ENCODE peak calls at places on chromosomes 4 and X, in ten cellular contexts. C, E, F, V, D, Z, A, T, G and H are unnamed samples.

GRCh38 chrX:13764765-13765164 is 30.2 kb downstream of the OFD1 start:
- DNase-seq in C (peak; percentile 12), E (no peak), F (peak; percentile 49), V (no peak), D (no peak), Z (no peak), A (no peak), T (no peak), G (peak; percentile 60), H (no peak)

GRCh38 chrX:7149421-7149820 is 1.5 kb upstream of the PUDP start:
- DNase-seq in C (no peak), E (no peak), F (no peak), V (peak; percentile 7), D (no peak), Z (no peak), A (no peak), T (no peak), G (no peak), H (no peak)

GRCh38 chr4:169179609-169180526 is 90.9 kb downstream of the SH3RF1 start:
- DNase-seq in C (no peak), E (peak; percentile 59), F (no peak), V (no peak), D (no peak), Z (no peak), A (no peak), T (no peak), G (no peak), H (no peak)

GRCh38 chrX:103461156-103461555 is 58.1 kb downstream of the RAB40A start:
- DNase-seq in C (no peak), E (no peak), F (no peak), V (no peak), D (no peak), Z (no peak), A (no peak), T (no peak), G (no peak), H (no peak)

GRCh38 chrX:134026732-134027311 is 41.4 kb upstream of the GPC3 start:
- DNase-seq in C (peak; percentile 64), E (peak; percentile 28), F (no peak), V (peak; percentile 6), D (peak; percentile 22), Z (peak; percentile 5), A (peak; percentile 67), T (peak; percentile 79), G (peak; percentile 34), H (peak; percentile 75)

GRCh38 chr4:153616005-153616555 is 68.0 kb upstream of the TLR2 start:
- DNase-seq in C (no peak), E (peak; percentile 4), F (no peak), V (no peak), D (no peak), Z (no peak), A (no peak), T (no peak), G (no peak), H (no peak)

GRCh38 chrX:24282381-24283121 is 31.3 kb downstream of the SUPT20HL2 start:
- DNase-seq in C (peak; percentile 61), E (peak; percentile 76), F (no peak), V (no peak), D (peak; percentile 24), Z (no peak), A (no peak), T (no peak), G (no peak), H (no peak)

GRCh38 chr4:23614284-23614892 is 275.5 kb downstream of the PPARGC1A start:
- DNase-seq in C (peak; percentile 49), E (peak; percentile 21), F (no peak), V (peak; percentile 12), D (peak; percentile 5), Z (no peak), A (no peak), T (no peak), G (no peak), H (peak; percentile 19)

GRCh38 chrX:41184312-41184711 is 99.1 kb downstream of the USP9X start:
- DNase-seq in C (no peak), E (no peak), F (no peak), V (no peak), D (no peak), Z (no peak), A (no peak), T (no peak), G (no peak), H (no peak)

GRCh38 chr4:76212851-76213414 is 691 bp downstream of the SCARB2 start:
- DNase-seq in C (peak; percentile 48), E (peak; percentile 55), F (no peak), V (no peak), D (no peak), Z (no peak), A (peak; percentile 55), T (no peak), G (no peak), H (peak; percentile 60)

GRCh38 chrX:74232859-74233258 is 71.1 kb upstream of the ZCCHC13 start:
- DNase-seq in C (peak; percentile 39), E (peak; percentile 39), F (no peak), V (no peak), D (peak; percentile 63), Z (no peak), A (no peak), T (no peak), G (no peak), H (no peak)

GRCh38 chrX:12007881-12008280 is 130.4 kb upstream of the FRMPD4 start:
- DNase-seq in C (peak; percentile 70), E (peak; percentile 81), F (no peak), V (no peak), D (peak; percentile 62), Z (no peak), A (no peak), T (no peak), G (no peak), H (no peak)

GRCh38 chrX:132267392-132267791 is 48.1 kb upstream of the RAP2C start:
- DNase-seq in C (no peak), E (no peak), F (no peak), V (no peak), D (no peak), Z (no peak), A (no peak), T (no peak), G (no peak), H (no peak)

GRCh38 chrX:33339219-33339618 is 127.9 kb upstream of the DMD start:
- DNase-seq in C (peak; percentile 0), E (peak; percentile 2), F (no peak), V (no peak), D (no peak), Z (no peak), A (no peak), T (no peak), G (no peak), H (no peak)

GRCh38 chrX:49951524-49952193 is 29.3 kb downstream of the CLCN5 start:
- DNase-seq in C (no peak), E (peak; percentile 32), F (no peak), V (no peak), D (peak; percentile 53), Z (no peak), A (no peak), T (no peak), G (no peak), H (no peak)

GRCh38 chr4:159455675-159456235 is 352.9 kb downstream of the RAPGEF2 start:
- DNase-seq in C (peak; percentile 61), E (peak; percentile 51), F (no peak), V (peak; percentile 34), D (no peak), Z (peak; percentile 20), A (no peak), T (peak; percentile 44), G (no peak), H (no peak)

GRCh38 chr4:126267689-126268088 is 952.9 kb downstream of the FAT4 start:
- DNase-seq in C (peak; percentile 69), E (peak; percentile 77), F (no peak), V (no peak), D (no peak), Z (no peak), A (no peak), T (no peak), G (no peak), H (no peak)

GRCh38 chr4:113943863-113944262 is 35.6 kb downstream of the ARSJ start:
- DNase-seq in C (no peak), E (peak; percentile 68), F (no peak), V (no peak), D (peak; percentile 46), Z (no peak), A (no peak), T (no peak), G (no peak), H (no peak)

GRCh38 chr4:8391972-8392371 is 48.6 kb downstream of the ACOX3 start:
- DNase-seq in C (peak; percentile 93), E (peak; percentile 68), F (peak; percentile 69), V (peak; percentile 68), D (peak; percentile 58), Z (peak; percentile 78), A (peak; percentile 53), T (peak; percentile 45), G (no peak), H (no peak)
- TF ChIP-seq CTCF in C (no peak), E (no peak), F (no peak), V (no peak), D (no peak), Z (no peak), A (no peak), T (no peak), G (no peak), H (no peak)

GRCh38 chr4:6109842-6110560 is 90.3 kb downstream of the JAKMIP1 start:
- DNase-seq in C (no peak), E (no peak), F (no peak), V (no peak), D (no peak), Z (no peak), A (no peak), T (no peak), G (peak; percentile 75), H (no peak)
- TF ChIP-seq CTCF in C (no peak), E (no peak), F (peak; percentile 15), V (peak; percentile 7), D (peak; percentile 4), Z (no peak), A (peak; percentile 21), T (no peak), G (peak; percentile 43), H (peak; percentile 14)

DNA sequence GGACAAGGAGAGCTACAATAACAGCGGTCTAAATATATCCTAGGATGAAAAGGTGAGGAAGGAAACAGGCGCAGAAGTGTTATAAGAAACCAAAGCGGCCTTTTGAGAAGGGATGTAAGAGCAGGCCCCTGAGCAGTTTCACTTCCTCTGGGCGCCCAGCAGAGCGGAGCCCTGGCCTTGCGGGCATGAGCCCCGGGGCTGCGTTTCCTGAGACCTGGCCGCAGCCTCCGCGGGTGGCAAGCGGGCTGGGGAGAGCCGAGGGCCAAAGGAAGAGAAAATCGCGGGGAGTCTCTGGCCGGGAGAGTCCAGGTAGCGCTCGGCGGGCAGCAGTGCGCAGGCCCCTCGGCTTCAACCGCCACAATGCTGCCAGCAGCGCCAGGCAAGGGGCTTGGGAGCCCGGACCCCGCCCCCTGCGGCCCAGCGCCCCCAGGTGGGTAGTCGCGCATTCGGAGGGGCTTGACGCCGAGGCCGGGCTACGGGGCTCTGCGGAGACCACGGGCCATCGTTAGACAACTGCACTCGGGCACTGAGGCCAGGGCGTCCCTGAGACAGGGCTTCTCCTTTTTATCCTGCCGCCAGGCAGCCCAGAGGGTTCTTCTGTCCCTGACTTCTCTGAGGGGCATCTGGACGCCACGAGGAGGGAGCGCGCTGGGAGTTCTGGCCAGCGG is at the start of gene BANK1:
- DNase-seq in C (peak; percentile 37), E (no peak), F (no peak), V (peak; percentile 84), D (no peak), Z (peak; percentile 6), A (peak; percentile 35), T (peak; percentile 10), G (peak; percentile 62), H (peak; percentile 63)
- TF ChIP-seq CTCF in C (peak; percentile 29), E (no peak), F (no peak), V (no peak), D (no peak), Z (peak; percentile 19), A (no peak), T (peak; percentile 10), G (no peak), H (no peak)

GRCh38 chr4:72909461-72909860 is 160.1 kb downstream of the COX18 start:
- DNase-seq in C (no peak), E (peak; percentile 34), F (no peak), V (no peak), D (no peak), Z (no peak), A (no peak), T (peak; percentile 17), G (peak; percentile 36), H (no peak)
- TF ChIP-seq CTCF in C (peak; percentile 27), E (peak; percentile 47), F (no peak), V (no peak), D (peak; percentile 15), Z (peak; percentile 48), A (no peak), T (no peak), G (peak; percentile 35), H (no peak)